ENCODE peak calls at places on chromosomes 2 and 18, in four cellular contexts. U, O, Q and L are unnamed samples.

GRCh38 chr2:144331652-144332355 is 188.1 kb downstream of the ZEB2 start:
- DNase-seq in U (no peak), O (peak), Q (peak), L (no peak)

GRCh38 chr2:72104821-72105588 is 42.7 kb downstream of the CYP26B1 start:
- DNase-seq in U (no peak), O (no peak), Q (no peak), L (no peak)

GRCh38 chr2:85867556-85868292 is 21.1 kb downstream of the ST3GAL5 start:
- DNase-seq in U (no peak), O (no peak), Q (no peak), L (no peak)

GRCh38 chr2:17538022-17538843 is 2.3 kb upstream of the VSNL1 start:
- DNase-seq in U (peak), O (no peak), Q (no peak), L (no peak)

GRCh38 chr18:44731866-44732555 is 51.3 kb downstream of the SETBP1 start:
- DNase-seq in U (peak), O (no peak), Q (no peak), L (no peak)

GRCh38 chr2:101995019-101995418 is 3.3 kb downstream of the IL1R2 start:
- DNase-seq in U (no peak), O (no peak), Q (no peak), L (no peak)

GRCh38 chr2:232325324-232326273 is 53.0 kb upstream of the ALPP start:
- DNase-seq in U (no peak), O (peak), Q (peak), L (no peak)

GRCh38 chr2:222993920-222994650 is 57.9 kb upstream of the KCNE4 start:
- DNase-seq in U (no peak), O (peak), Q (peak), L (no peak)

GRCh38 chr2:230219419-230220331 is at the start of gene SP110:
- DNase-seq in U (peak), O (peak), Q (peak), L (peak)

GRCh38 chr18:28457784-28458183 is 280.9 kb upstream of the CDH2 start:
- DNase-seq in U (no peak), O (no peak), Q (no peak), L (no peak)

GRCh38 chr2:3223080-3223923 is 154.3 kb downstream of the EIPR1 start:
- DNase-seq in U (peak), O (no peak), Q (no peak), L (no peak)

GRCh38 chr18:78789850-78790249 is 189.8 kb upstream of the SALL3 start:
- DNase-seq in U (no peak), O (peak), Q (no peak), L (no peak)

GRCh38 chr2:96305979-96306308 is 598 bp upstream of the SNRNP200 start:
- DNase-seq in U (no peak), O (no peak), Q (no peak), L (no peak)

GRCh38 chr2:202140522-202141292 is 67.7 kb downstream of the KIAA2012 start:
- DNase-seq in U (no peak), O (no peak), Q (no peak), L (no peak)

GRCh38 chr18:58234359-58234741 is 190.3 kb downstream of the NEDD4L start:
- DNase-seq in U (no peak), O (no peak), Q (no peak), L (no peak)

GRCh38 chr2:225274751-225275150 is 124.8 kb upstream of the NYAP2 start:
- DNase-seq in U (peak), O (no peak), Q (no peak), L (no peak)

GRCh38 chr2:19810637-19811036 is 91.1 kb downstream of the TTC32 start:
- DNase-seq in U (no peak), O (no peak), Q (no peak), L (no peak)

GRCh38 chr2:20476481-20476880 is 29.6 kb downstream of the RHOB start:
- DNase-seq in U (no peak), O (no peak), Q (no peak), L (no peak)

GRCh38 chr2:235844561-235844960 is 323.6 kb downstream of the GBX2 start:
- DNase-seq in U (no peak), O (no peak), Q (no peak), L (no peak)

GRCh38 chr2:216057688-216058193 is 23.9 kb downstream of the PECR start:
- DNase-seq in U (peak), O (no peak), Q (no peak), L (no peak)

GRCh38 chr2:31440764-31441163 is 26.2 kb upstream of the XDH start:
- DNase-seq in U (peak), O (no peak), Q (no peak), L (no peak)

GRCh38 chr2:237694423-237695194 is 67.2 kb downstream of the LRRFIP1 start:
- DNase-seq in U (no peak), O (peak), Q (no peak), L (no peak)

GRCh38 chr18:12907258-12907925 is 23.4 kb upstream of the PTPN2 start:
- DNase-seq in U (no peak), O (no peak), Q (no peak), L (no peak)

GRCh38 chr2:176681584-176682115 is 412.4 kb downstream of the MTX2 start:
- DNase-seq in U (no peak), O (no peak), Q (no peak), L (no peak)

GRCh38 chr2:176679306-176679705 is 410.1 kb downstream of the MTX2 start:
- DNase-seq in U (no peak), O (no peak), Q (no peak), L (no peak)

GRCh38 chr2:176682278-176682677 is 413.0 kb downstream of the MTX2 start:
- DNase-seq in U (no peak), O (no peak), Q (no peak), L (no peak)

GRCh38 chr2:176678571-176678970 is 409.3 kb downstream of the MTX2 start:
- DNase-seq in U (no peak), O (no peak), Q (no peak), L (no peak)

GRCh38 chr2:176680916-176681315 is 411.7 kb downstream of the MTX2 start:
- DNase-seq in U (no peak), O (no peak), Q (no peak), L (no peak)
- H3K27ac ChIP-seq in U (no peak), O (no peak), Q (no peak), L (no peak)

GRCh38 chr2:64937341-64938230 is 51.6 kb upstream of the SLC1A4 start:
- DNase-seq in U (no peak), O (no peak), Q (peak), L (no peak)
- H3K27ac ChIP-seq in U (no peak), O (no peak), Q (peak), L (no peak)

GRCh38 chr2:204000446-204000845 is 63.9 kb downstream of the ICOS start:
- DNase-seq in U (no peak), O (no peak), Q (no peak), L (no peak)
- H3K27ac ChIP-seq in U (no peak), O (no peak), Q (no peak), L (no peak)

DNA sequence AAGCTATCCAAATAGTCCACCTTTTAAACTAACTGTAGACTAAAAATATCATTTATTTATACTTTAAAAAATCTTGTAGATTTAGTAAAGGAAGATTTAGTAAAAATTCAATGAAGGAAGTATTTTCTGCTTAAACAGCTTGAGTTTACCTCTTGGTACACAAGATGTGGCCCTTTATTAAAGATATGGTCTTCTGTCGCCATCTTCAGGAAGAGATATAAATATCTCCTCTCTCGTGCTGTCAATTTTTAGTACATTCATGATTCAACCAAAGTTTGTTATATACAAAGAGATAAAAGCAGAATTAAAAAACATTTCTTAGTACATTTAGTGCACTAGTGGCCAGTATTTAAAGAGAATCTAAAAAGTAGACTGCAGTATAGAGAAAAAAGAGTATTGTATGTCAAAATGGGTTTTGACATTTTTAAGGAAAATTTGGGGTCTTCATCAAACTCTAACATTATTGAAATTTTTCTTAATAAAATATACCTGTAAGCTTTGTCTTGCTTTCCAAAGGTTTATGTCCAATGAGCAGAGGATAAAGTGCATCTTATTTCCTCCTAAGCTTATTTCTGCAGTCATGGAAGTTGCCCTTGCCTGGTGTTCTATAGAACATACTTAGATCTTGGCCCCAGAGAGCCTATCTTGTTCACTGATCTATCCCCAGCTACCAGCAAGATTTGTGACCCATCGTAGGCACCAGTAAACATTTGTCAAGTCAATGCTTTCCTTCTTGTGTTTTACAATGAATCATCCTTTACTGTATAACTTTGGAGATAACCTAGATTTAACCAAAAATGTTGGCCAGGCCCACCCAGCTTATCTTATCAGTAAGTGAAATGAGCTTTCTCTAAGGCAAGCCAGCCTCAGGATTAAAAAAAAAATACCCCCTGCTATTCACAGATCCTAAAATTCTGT is 18.5 kb upstream of the EML6 start:
- DNase-seq in U (peak), O (no peak), Q (no peak), L (no peak)
- H3K27ac ChIP-seq in U (no peak), O (no peak), Q (no peak), L (no peak)

DNA sequence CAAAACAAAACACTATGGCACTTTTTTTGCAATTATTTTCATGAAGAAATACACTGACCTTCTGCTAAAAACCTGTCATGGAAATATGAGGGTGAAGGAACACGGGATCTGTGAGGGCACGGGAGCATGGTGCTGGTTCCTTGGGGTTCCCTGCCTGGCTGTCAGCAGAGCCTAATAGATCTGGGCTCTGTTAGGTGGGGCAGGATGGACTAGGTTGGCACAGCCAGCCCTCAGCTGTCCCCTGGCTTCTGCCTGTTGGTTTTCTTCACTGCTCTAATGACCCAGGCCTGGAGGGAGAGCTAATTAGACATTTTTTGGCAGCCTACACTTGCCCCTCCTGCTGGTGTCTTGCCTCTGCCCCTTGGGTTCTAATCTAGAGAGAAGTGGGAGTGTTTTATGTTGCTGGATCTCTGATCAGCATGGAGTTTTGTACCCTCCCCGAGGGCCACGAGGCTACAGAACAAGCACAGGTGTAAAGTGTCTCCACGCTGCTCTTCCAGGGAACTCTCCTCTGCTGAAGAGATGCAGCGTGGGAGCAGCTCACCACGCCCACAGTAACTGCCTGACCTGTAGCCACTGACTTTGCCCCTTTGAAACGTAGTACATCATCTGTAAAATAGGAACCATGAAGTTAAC is 199.5 kb upstream of the RASGRP3 start:
- DNase-seq in U (no peak), O (no peak), Q (no peak), L (no peak)
- H3K27ac ChIP-seq in U (no peak), O (peak), Q (peak), L (peak)

DNA sequence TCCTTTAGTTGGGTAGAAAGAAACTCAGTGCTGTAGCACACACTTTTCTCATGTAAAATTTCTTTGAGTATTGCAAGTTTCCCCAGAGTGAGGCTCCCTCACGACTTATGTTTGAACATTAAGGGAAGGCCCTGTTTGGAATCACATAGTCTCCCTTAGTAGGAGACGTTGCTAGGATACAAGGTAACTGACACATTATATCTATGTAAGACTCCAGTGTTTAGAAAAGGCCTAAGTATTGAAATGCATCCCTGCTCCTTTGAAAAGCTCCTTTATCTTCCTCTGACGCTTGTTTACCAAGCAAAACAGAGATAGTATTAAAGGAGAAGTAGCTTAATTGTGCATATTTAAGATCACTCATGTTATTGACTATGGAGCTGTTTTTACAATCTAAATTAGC is 248.2 kb downstream of the PHLPP1 start:
- DNase-seq in U (no peak), O (no peak), Q (no peak), L (no peak)
- H3K27ac ChIP-seq in U (no peak), O (no peak), Q (no peak), L (no peak)